ENCODE peak calls at places on chromosomes 7 and 10, in four cellular contexts. One of them, this sample, is unnamed.

GRCh38 chr10:50621981-50622496 is 1.7 kb downstream of the SGMS1 start:
- DNase-seq in GM13977: peak
- DNase-seq in EL: peak
- DNase-seq in A549: peak
- DNase-seq in this sample: peak

GRCh38 chr10:68435803-68436202 is 28.7 kb upstream of the RUFY2 start:
- DNase-seq in GM13977: no peak
- DNase-seq in EL: no peak
- DNase-seq in A549: no peak
- DNase-seq in this sample: no peak

GRCh38 chr10:127869329-127869728 is 23.4 kb downstream of the CLRN3 start:
- DNase-seq in GM13977: no peak
- DNase-seq in EL: no peak
- DNase-seq in A549: no peak
- DNase-seq in this sample: no peak

GRCh38 chr10:131630772-131631258 is 270.0 kb upstream of the PPP2R2D start:
- DNase-seq in GM13977: no peak
- DNase-seq in EL: no peak
- DNase-seq in A549: no peak
- DNase-seq in this sample: no peak

GRCh38 chr10:43809211-43809930 is 160.7 kb upstream of the ZNF32 start:
- DNase-seq in GM13977: no peak
- DNase-seq in EL: peak
- DNase-seq in A549: no peak
- DNase-seq in this sample: no peak

GRCh38 chr7:47478926-47479791 is 102.8 kb downstream of the TNS3 start:
- DNase-seq in GM13977: no peak
- DNase-seq in EL: no peak
- DNase-seq in A549: no peak
- DNase-seq in this sample: no peak

GRCh38 chr10:28240400-28240799 is 62.5 kb downstream of the MPP7 start:
- DNase-seq in GM13977: no peak
- DNase-seq in EL: no peak
- DNase-seq in A549: no peak
- DNase-seq in this sample: no peak

GRCh38 chr7:123747620-123748141 is 1.1 kb downstream of the WASL start:
- DNase-seq in GM13977: peak
- DNase-seq in EL: peak
- DNase-seq in A549: peak
- DNase-seq in this sample: peak

GRCh38 chr7:135620980-135621850 is 41.1 kb upstream of the STMP1 start:
- DNase-seq in GM13977: peak
- DNase-seq in EL: peak
- DNase-seq in A549: peak
- DNase-seq in this sample: peak

GRCh38 chr10:100469756-100470155 is 6.9 kb downstream of the WNT8B start:
- DNase-seq in GM13977: no peak
- DNase-seq in EL: no peak
- DNase-seq in A549: no peak
- DNase-seq in this sample: no peak

GRCh38 chr7:157299613-157300405 is 37.0 kb upstream of the DNAJB6 start:
- DNase-seq in GM13977: no peak
- DNase-seq in EL: no peak
- DNase-seq in A549: peak
- DNase-seq in this sample: no peak

GRCh38 chr7:41148521-41148951 is 554.4 kb downstream of the INHBA start:
- DNase-seq in GM13977: no peak
- DNase-seq in EL: peak
- DNase-seq in A549: no peak
- DNase-seq in this sample: no peak

GRCh38 chr7:135277161-135277560 is 43.5 kb downstream of the STRA8 start:
- DNase-seq in GM13977: no peak
- DNase-seq in EL: no peak
- DNase-seq in A549: no peak
- DNase-seq in this sample: no peak

GRCh38 chr10:95183132-95183450 is 10.9 kb upstream of the ACSM6 start:
- DNase-seq in GM13977: no peak
- DNase-seq in EL: no peak
- DNase-seq in A549: no peak
- DNase-seq in this sample: no peak

GRCh38 chr7:142806957-142807356 is 36.2 kb downstream of the PRSS2 start:
- DNase-seq in GM13977: no peak
- DNase-seq in EL: no peak
- DNase-seq in A549: no peak
- DNase-seq in this sample: no peak

GRCh38 chr7:42128703-42129102 is 108.3 kb downstream of the GLI3 start:
- DNase-seq in GM13977: no peak
- DNase-seq in EL: peak
- DNase-seq in A549: no peak
- DNase-seq in this sample: no peak

GRCh38 chr7:42493436-42494198 is 256.6 kb upstream of the GLI3 start:
- DNase-seq in GM13977: no peak
- DNase-seq in EL: peak
- DNase-seq in A549: no peak
- DNase-seq in this sample: no peak

GRCh38 chr7:108222236-108222892 is 92.2 kb upstream of the LAMB4 start:
- DNase-seq in GM13977: no peak
- DNase-seq in EL: peak
- DNase-seq in A549: no peak
- DNase-seq in this sample: no peak

GRCh38 chr7:50339990-50340500 is 35.5 kb downstream of the IKZF1 start:
- DNase-seq in GM13977: no peak
- DNase-seq in EL: no peak
- DNase-seq in A549: no peak
- DNase-seq in this sample: no peak

GRCh38 chr7:22129166-22129565 is 183.5 kb upstream of the CDCA7L start:
- DNase-seq in GM13977: no peak
- DNase-seq in EL: no peak
- DNase-seq in A549: no peak
- DNase-seq in this sample: no peak

GRCh38 chr7:18703743-18704142 is 208.2 kb downstream of the HDAC9 start:
- DNase-seq in GM13977: no peak
- DNase-seq in EL: no peak
- DNase-seq in A549: no peak
- DNase-seq in this sample: no peak

GRCh38 chr7:80259-81236 is 111.8 kb upstream of the FAM20C start:
- DNase-seq in GM13977: no peak
- DNase-seq in EL: no peak
- DNase-seq in A549: no peak
- DNase-seq in this sample: no peak

GRCh38 chr7:155377837-155378579 is 79.9 kb upstream of the EN2 start:
- DNase-seq in GM13977: no peak
- DNase-seq in EL: no peak
- DNase-seq in A549: no peak
- DNase-seq in this sample: no peak

GRCh38 chr10:73956476-73957338 is 41.2 kb upstream of the VCL start:
- DNase-seq in GM13977: peak
- DNase-seq in EL: peak
- DNase-seq in A549: no peak
- DNase-seq in this sample: peak